ENCODE peak calls at places on chromosomes 11 and 22, in ten cellular contexts. P, F, I, U, M, V, B, W, R and S are unnamed samples.

GRCh38 chr11:100849009-100849913 is 162.2 kb downstream of the ARHGAP42 start:
- DNase-seq in P (no peak), M (no peak), F (no peak), U (no peak), B (peak; percentile 91), R (peak; percentile 49), W (no peak), V (no peak), I (no peak), S (no peak)

GRCh38 chr22:34943830-34944229 is 122.1 kb upstream of the ISX start:
- DNase-seq in P (no peak), V (no peak), R (no peak), F (no peak), U (no peak), W (no peak), M (no peak), B (no peak), I (no peak), S (no peak)

GRCh38 chr11:126511475-126512115 is 156.1 kb downstream of the ST3GAL4 start:
- DNase-seq in V (no peak), I (no peak), R (peak; percentile 37), M (no peak), W (no peak), F (no peak), B (no peak), P (no peak), U (no peak), S (no peak)

GRCh38 chr22:22074634-22075381 is 92.2 kb upstream of the TOP3B start:
- DNase-seq in V (no peak), I (peak; percentile 65), R (no peak), W (no peak), P (no peak), F (no peak), M (no peak), U (no peak), B (no peak), S (no peak)

GRCh38 chr22:45334068-45334467 is 24.3 kb downstream of the FAM118A start:
- DNase-seq in F (no peak), W (no peak), P (no peak), V (no peak), B (no peak), I (no peak), U (no peak), R (peak; percentile 81), M (no peak), S (no peak)

GRCh38 chr11:95229199-95230053 is 1.6 kb downstream of the SESN3 start:
- DNase-seq in I (no peak), U (peak; percentile 72), F (no peak), W (no peak), M (peak; percentile 16), R (peak; percentile 18), B (peak; percentile 13), P (no peak), V (no peak), S (no peak)

GRCh38 chr22:41910050-41910598 is 4.8 kb downstream of the SHISA8 start:
- DNase-seq in F (no peak), W (no peak), M (no peak), B (no peak), U (no peak), P (no peak), R (peak; percentile 95), I (no peak), V (no peak), S (no peak)

GRCh38 chr11:74650498-74650897 is 58.1 kb downstream of the POLD3 start:
- DNase-seq in F (no peak), B (peak; percentile 100), M (no peak), R (no peak), V (peak; percentile 13), W (no peak), I (no peak), U (no peak), P (no peak), S (no peak)

GRCh38 chr22:47398921-47399790 is 636.7 kb downstream of the TBC1D22A start:
- DNase-seq in F (no peak), I (no peak), W (no peak), U (no peak), R (peak; percentile 71), V (no peak), P (no peak), B (no peak), M (no peak), S (no peak)

GRCh38 chr22:47401976-47402770 is 639.7 kb downstream of the TBC1D22A start:
- DNase-seq in I (no peak), V (no peak), W (no peak), P (no peak), M (no peak), F (no peak), U (no peak), B (no peak), R (peak; percentile 55), S (no peak)

GRCh38 chr22:47402876-47403525 is 640.6 kb downstream of the TBC1D22A start:
- DNase-seq in R (peak; percentile 53), V (no peak), M (no peak), I (no peak), F (no peak), P (no peak), B (no peak), W (no peak), U (no peak), S (no peak)

GRCh38 chr22:47400701-47401591 is 638.5 kb downstream of the TBC1D22A start:
- DNase-seq in P (no peak), M (no peak), R (peak; percentile 57), B (no peak), I (no peak), V (no peak), U (no peak), F (no peak), W (no peak), S (no peak)

GRCh38 chr22:47401592-47401898 is 639.1 kb downstream of the TBC1D22A start:
- DNase-seq in U (no peak), I (no peak), F (no peak), R (no peak), V (no peak), P (no peak), B (no peak), M (no peak), W (no peak), S (no peak)
- H3K9me3 ChIP-seq in U (no peaks in the 10 kb centered on the region), I (no peaks in the 10 kb centered on the region), F (no peaks in the 10 kb centered on the region), R (no peaks in the 10 kb centered on the region), V (no peaks in the 10 kb centered on the region), P (no peaks in the 10 kb centered on the region), B (peaks cover 23% of the 10 kb centered on the region), M (no peaks in the 10 kb centered on the region), W (peaks cover 2% of the 10 kb centered on the region), S (no peaks in the 10 kb centered on the region)

GRCh38 chr22:47327241-47327640 is 564.8 kb downstream of the TBC1D22A start:
- DNase-seq in M (no peak), W (no peak), R (no peak), I (no peak), F (no peak), U (peak; percentile 12), B (no peak), P (no peak), V (no peak), S (no peak)

GRCh38 chr22:47324435-47324990 is 562.1 kb downstream of the TBC1D22A start:
- DNase-seq in F (no peak), V (no peak), P (no peak), R (no peak), W (no peak), I (no peak), U (no peak), M (no peak), B (no peak), S (no peak)

GRCh38 chr22:47322854-47323253 is 560.4 kb downstream of the TBC1D22A start:
- DNase-seq in P (no peak), M (no peak), W (no peak), B (no peak), U (no peak), R (no peak), V (no peak), F (no peak), I (no peak), S (no peak)

GRCh38 chr22:47323518-47323917 is 561.1 kb downstream of the TBC1D22A start:
- DNase-seq in B (no peak), R (no peak), U (no peak), W (no peak), I (no peak), V (no peak), M (no peak), P (no peak), F (no peak), S (no peak)

GRCh38 chr22:47325249-47325648 is 562.8 kb downstream of the TBC1D22A start:
- DNase-seq in P (no peak), R (no peak), M (no peak), V (no peak), F (no peak), W (no peak), U (no peak), B (no peak), I (no peak), S (no peak)
- H3K9me3 ChIP-seq in P (no peaks in the 10 kb centered on the region), R (no peaks in the 10 kb centered on the region), M (no peaks in the 10 kb centered on the region), V (peaks cover 10% of the 10 kb centered on the region), F (no peaks in the 10 kb centered on the region), W (peaks cover 7% of the 10 kb centered on the region), U (peaks cover 24% of the 10 kb centered on the region), B (no peaks in the 10 kb centered on the region), I (no peaks in the 10 kb centered on the region), S (no peaks in the 10 kb centered on the region)

GRCh38 chr11:26510756-26511155 is 61.3 kb downstream of the MUC15 start:
- DNase-seq in V (no peak), I (no peak), R (no peak), F (no peak), U (no peak), M (no peak), P (no peak), B (no peak), W (no peak), S (no peak)

GRCh38 chr11:26510201-26510600 is 61.9 kb downstream of the MUC15 start:
- DNase-seq in F (no peak), W (no peak), M (no peak), I (no peak), R (no peak), B (no peak), U (no peak), V (no peak), P (no peak), S (no peak)

GRCh38 chr11:26512196-26512595 is 59.9 kb downstream of the MUC15 start:
- DNase-seq in M (no peak), V (no peak), P (no peak), F (no peak), U (no peak), W (no peak), B (no peak), R (no peak), I (no peak), S (no peak)

GRCh38 chr11:26507229-26507628 is 64.8 kb downstream of the MUC15 start:
- DNase-seq in W (no peak), M (no peak), V (no peak), R (no peak), U (no peak), P (no peak), F (no peak), I (no peak), B (no peak), S (no peak)
- H3K9me3 ChIP-seq in W (no peaks in the 10 kb centered on the region), M (no peaks in the 10 kb centered on the region), V (no peaks in the 10 kb centered on the region), R (no peaks in the 10 kb centered on the region), U (no peaks in the 10 kb centered on the region), P (no peaks in the 10 kb centered on the region), F (no peaks in the 10 kb centered on the region), I (no peaks in the 10 kb centered on the region), B (no peaks in the 10 kb centered on the region), S (no peaks in the 10 kb centered on the region)

DNA sequence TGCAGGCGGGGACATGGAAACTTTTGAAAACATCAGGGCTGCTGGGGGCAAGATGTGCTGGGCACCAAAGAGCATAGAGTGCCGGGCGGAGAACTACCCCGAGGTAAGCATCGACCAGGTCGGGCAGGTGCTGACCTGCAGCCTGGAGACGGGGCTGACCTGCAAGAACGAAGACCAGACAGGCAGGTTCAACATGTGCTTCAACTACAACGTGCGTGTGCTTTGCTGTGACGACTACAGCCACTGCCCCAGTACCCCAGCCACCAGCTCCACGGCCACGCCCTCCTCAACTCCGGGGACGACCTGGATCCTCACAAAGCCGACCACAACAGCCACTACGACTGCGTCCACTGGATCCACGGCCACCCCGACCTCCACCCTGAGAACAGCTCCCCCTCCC is 19.4 kb downstream of the MUC5B start:
- DNase-seq in U (no peak), B (no peak), M (no peak), I (no peak), V (no peak), F (no peak), P (no peak), R (no peak), W (no peak), S (no peak)
- H3K9me3 ChIP-seq in U (peaks cover 11% of the 10 kb centered on the region), B (peaks cover 18% of the 10 kb centered on the region), M (no peaks in the 10 kb centered on the region), I (no peaks in the 10 kb centered on the region), V (no peaks in the 10 kb centered on the region), F (no peaks in the 10 kb centered on the region), P (no peaks in the 10 kb centered on the region), R (no peaks in the 10 kb centered on the region), W (peaks cover 12% of the 10 kb centered on the region), S (no peaks in the 10 kb centered on the region)